ENCODE peak calls at places on chromosome 12, in ten cellular contexts. H, Z, G, S, D, U, Q, W, Y and B are unnamed samples. For H3K9me3, the result is how much of the 10 kb centered on the place peaks cover.

GRCh38 chr12:1360812-1361211 is 233.6 kb downstream of the FBXL14 start:
- DNase-seq in Z (no peak), G (no peak), S (no peak), W (no peak), Y (no peak), Q (no peak), D (no peak), H (no peak), U (no peak), B (no peak)

GRCh38 chr12:78439666-78440065 is 424.9 kb upstream of the SYT1 start:
- DNase-seq in Q (no peak), D (no peak), W (no peak), U (no peak), S (no peak), Y (no peak), Z (no peak), G (no peak), H (no peak), B (no peak)

GRCh38 chr12:50642755-50643154 is 121.1 kb upstream of the ATF1 start:
- DNase-seq in U (no peak), Q (no peak), G (no peak), H (no peak), D (no peak), Y (no peak), S (no peak), Z (no peak), W (no peak), B (no peak)

GRCh38 chr12:122860052-122860853 is 25.0 kb downstream of the HIP1R start:
- DNase-seq in Z (peak), U (peak), H (peak), Q (peak), G (peak), Y (peak), D (peak), S (peak), W (peak), B (peak)

GRCh38 chr12:106049546-106049945 is 89.2 kb downstream of the NUAK1 start:
- DNase-seq in H (no peak), S (no peak), G (no peak), U (no peak), Z (no peak), D (no peak), W (no peak), Y (no peak), Q (no peak), B (no peak)

GRCh38 chr12:40226652-40227051 is 1.9 kb downstream of the LRRK2 start:
- DNase-seq in Z (peak), H (no peak), D (peak), Q (no peak), W (peak), U (peak), Y (no peak), S (no peak), G (peak), B (peak)

GRCh38 chr12:113198286-113198685 is 12.8 kb downstream of the RITA1 start:
- DNase-seq in H (no peak), G (no peak), Z (no peak), Y (no peak), D (no peak), U (no peak), W (no peak), S (no peak), Q (no peak), B (no peak)

GRCh38 chr12:11896530-11896929 is 174.2 kb upstream of the BCL2L14 start:
- DNase-seq in G (no peak), W (no peak), S (no peak), Z (no peak), Y (no peak), H (no peak), U (no peak), Q (no peak), D (no peak), B (no peak)

GRCh38 chr12:14601692-14602091 is 34.0 kb upstream of the PLBD1 start:
- DNase-seq in H (no peak), U (no peak), Z (no peak), S (no peak), W (no peak), Q (no peak), Y (no peak), G (no peak), D (no peak), B (no peak)

GRCh38 chr12:14597480-14597879 is 29.8 kb upstream of the PLBD1 start:
- DNase-seq in Z (no peak), G (no peak), U (no peak), S (no peak), Y (no peak), W (no peak), Q (no peak), D (no peak), H (no peak), B (no peak)

GRCh38 chr12:14607561-14607960 is 39.9 kb upstream of the PLBD1 start:
- DNase-seq in Z (no peak), U (peak), D (no peak), Q (no peak), H (no peak), G (no peak), W (no peak), S (no peak), Y (no peak), B (no peak)

GRCh38 chr12:14605401-14605989 is 37.8 kb upstream of the PLBD1 start:
- DNase-seq in G (no peak), D (no peak), H (no peak), U (no peak), S (no peak), Z (no peak), W (no peak), Q (no peak), Y (no peak), B (no peak)

GRCh38 chr12:14602128-14602527 is 34.4 kb upstream of the PLBD1 start:
- DNase-seq in D (no peak), U (no peak), Y (no peak), H (no peak), Z (no peak), G (no peak), Q (no peak), S (no peak), W (no peak), B (no peak)
- H3K9me3 ChIP-seq in D (under half), U (under half), Y (half or more), H (under half), Z (under half), G (under half), Q (under half), S (under half), W (under half), B (under half)

DNA sequence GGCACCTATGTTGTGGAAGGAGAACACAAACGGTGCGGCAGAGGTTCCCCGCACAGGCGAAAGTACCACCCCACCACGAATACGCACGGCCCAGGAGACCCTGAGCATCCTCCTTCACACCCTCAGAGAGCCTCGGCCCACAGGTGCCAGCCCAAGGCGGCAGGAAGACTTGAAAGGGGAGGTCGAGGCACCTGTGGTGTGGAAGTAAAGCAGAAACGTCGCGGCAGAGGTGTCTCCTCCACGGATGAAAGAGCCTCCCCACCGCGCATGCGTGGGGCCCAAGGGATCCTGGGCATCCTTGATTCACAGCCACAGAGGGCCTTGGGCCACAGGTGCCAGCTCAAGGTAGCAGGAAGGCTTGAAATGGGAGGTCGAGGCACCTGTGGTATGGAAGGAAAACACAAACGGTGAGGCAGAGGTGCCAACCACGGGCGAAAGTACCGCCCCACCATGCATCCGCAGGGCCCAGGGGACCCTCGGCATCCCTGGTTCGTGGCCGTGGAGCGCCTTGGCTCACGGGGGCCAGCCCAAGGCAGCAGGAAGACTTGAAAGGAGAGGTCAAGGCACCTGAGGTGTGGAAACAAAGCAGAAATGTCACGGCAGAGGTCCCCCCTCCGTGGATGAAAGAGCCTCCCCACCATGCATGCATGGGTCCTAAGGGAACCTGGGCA is 380.1 kb downstream of the ALG10 start:
- DNase-seq in D (peak), Q (no peak), W (peak), H (peak), S (no peak), Y (peak), G (peak), U (no peak), Z (peak), B (peak)
- H3K9me3 ChIP-seq in D (under half), Q (under half), W (under half), H (half or more), S (half or more), Y (half or more), G (under half), U (under half), Z (under half), B (under half)

GRCh38 chr12:133222211-133222610 is 13.5 kb downstream of the ANHX start:
- DNase-seq in Z (no peak), Y (no peak), D (no peak), U (no peak), S (no peak), W (no peak), G (no peak), Q (no peak), H (no peak), B (no peak)
- H3K9me3 ChIP-seq in Z (under half), Y (half or more), D (under half), U (under half), S (half or more), W (under half), G (under half), Q (under half), H (half or more), B (under half)

DNA sequence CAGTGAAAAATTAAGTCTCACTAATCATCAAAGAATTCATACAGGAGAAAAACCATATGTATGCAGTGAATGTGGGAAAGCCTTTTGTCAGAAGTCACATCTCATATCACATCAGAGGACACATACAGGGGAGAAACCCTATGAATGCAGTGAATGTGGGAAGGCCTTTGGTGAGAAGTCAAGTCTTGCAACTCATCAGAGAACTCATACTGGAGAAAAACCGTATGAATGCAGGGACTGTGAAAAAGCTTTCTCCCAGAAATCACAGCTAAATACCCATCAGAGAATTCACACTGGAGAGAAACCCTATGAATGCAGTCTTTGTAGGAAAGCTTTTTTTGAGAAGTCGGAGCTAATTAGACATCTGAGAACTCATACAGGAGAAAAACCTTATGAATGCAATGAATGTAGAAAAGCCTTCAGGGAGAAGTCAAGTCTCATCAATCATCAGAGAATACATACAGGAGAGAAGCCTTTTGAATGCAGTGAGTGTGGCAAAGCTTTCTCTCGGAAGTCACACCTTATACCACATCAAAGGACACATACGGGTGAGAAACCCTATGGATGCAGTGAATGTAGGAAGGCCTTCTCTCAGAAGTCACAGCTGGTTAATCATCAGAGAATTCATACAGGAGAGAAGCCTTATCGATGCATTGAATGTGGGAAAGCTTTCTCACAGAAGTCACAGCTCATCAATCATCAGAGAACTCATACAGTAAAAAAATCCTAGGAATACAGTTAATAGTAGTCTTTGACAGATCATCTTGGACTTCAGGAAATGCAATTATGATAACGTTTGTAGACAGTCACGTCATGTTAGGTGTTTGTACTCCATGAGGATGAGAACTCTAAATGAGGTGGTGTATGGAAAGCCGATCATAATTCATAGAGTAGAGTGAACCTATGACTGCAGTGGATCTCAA is 21.2 kb downstream of the ZNF84 start:
- DNase-seq in Y (no peak), D (no peak), S (no peak), W (no peak), Q (no peak), U (no peak), G (no peak), H (no peak), Z (no peak), B (no peak)
- H3K9me3 ChIP-seq in Y (half or more), D (half or more), S (half or more), W (half or more), Q (half or more), U (under half), G (under half), H (half or more), Z (under half), B (half or more)

GRCh38 chr12:34297126-34297789 is 275.0 kb downstream of the ALG10 start:
- DNase-seq in S (no peak), Y (no peak), W (no peak), Z (no peak), G (peak), U (no peak), H (no peak), D (peak), Q (no peak), B (no peak)
- H3K9me3 ChIP-seq in S (under half), Y (under half), W (under half), Z (under half), G (under half), U (under half), H (half or more), D (under half), Q (under half), B (under half)

GRCh38 chr12:64203036-64203435 is 19.1 kb downstream of the KICS2 start:
- DNase-seq in D (no peak), Z (no peak), U (no peak), S (no peak), Q (no peak), H (no peak), Y (no peak), G (no peak), W (no peak), B (no peak)
- H3K9me3 ChIP-seq in D (under half), Z (under half), U (under half), S (under half), Q (under half), H (under half), Y (under half), G (under half), W (under half), B (under half)

DNA sequence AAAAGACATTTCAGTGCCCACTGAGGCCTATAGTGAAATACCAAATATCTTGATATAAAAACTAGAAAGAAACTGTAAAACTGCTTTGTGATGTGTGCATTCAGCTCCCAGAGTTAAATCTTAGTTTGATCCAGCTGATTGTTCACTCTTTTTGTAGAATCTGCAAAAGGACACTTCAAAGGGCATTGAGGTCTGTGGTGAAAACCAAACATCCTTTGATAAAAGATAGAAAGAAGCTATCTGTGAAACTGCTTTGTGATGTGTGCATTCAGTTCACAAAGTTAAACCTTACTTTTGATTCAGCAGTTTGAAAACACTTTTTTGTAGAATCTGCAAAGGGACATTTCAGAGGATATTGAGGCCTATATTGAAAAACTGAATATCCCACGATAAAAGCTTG is 290.7 kb upstream of the ALG10B start:
- DNase-seq in G (no peak), Z (no peak), D (no peak), S (no peak), U (no peak), H (no peak), Y (no peak), W (no peak), Q (no peak), B (no peak)
- H3K9me3 ChIP-seq in G (under half), Z (under half), D (under half), S (half or more), U (under half), H (half or more), Y (half or more), W (under half), Q (under half), B (under half)